ENCODE peak calls at places on chromosomes 12 and 14, in ten cellular contexts. B, L, I, X, T, H, F, S, O and W are unnamed samples.

GRCh38 chr12:130026608-130027176 is 122.9 kb upstream of the TMEM132D start:
- DNase-seq in I (peak), L (no peak), T (no peak), O (peak), S (no peak), X (no peak), H (no peak), B (no peak), F (peak), W (no peak)

GRCh38 chr14:41606249-41607118 is at the start of gene LRFN5:
- DNase-seq in T (peak), O (peak), X (no peak), I (peak), L (peak), H (peak), F (no peak), S (peak), B (peak), W (no peak)

GRCh38 chr12:14784471-14784870 is 18.8 kb downstream of the WBP11 start:
- DNase-seq in I (no peak), X (no peak), T (no peak), H (no peak), B (no peak), L (no peak), S (no peak), F (no peak), O (no peak), W (no peak)

GRCh38 chr12:89351489-89352241 is 636 bp downstream of the DUSP6 start:
- DNase-seq in B (no peak), X (peak), F (peak), T (peak), I (no peak), L (peak), O (no peak), S (peak), H (peak), W (no peak)

GRCh38 chr12:112381421-112381897 is 772 bp downstream of the HECTD4 start:
- DNase-seq in F (no peak), I (peak), O (no peak), T (peak), L (peak), B (no peak), H (no peak), S (no peak), X (no peak), W (no peak)

GRCh38 chr12:94813314-94813713 is 163.0 kb upstream of the TMCC3 start:
- DNase-seq in S (no peak), T (no peak), L (no peak), X (no peak), H (no peak), I (no peak), B (no peak), F (peak), O (peak), W (no peak)

GRCh38 chr12:131189781-131190180 is 236.1 kb downstream of the ADGRD1 start:
- DNase-seq in S (no peak), L (no peak), T (no peak), F (no peak), O (no peak), X (peak), I (no peak), H (no peak), B (no peak), W (no peak)

GRCh38 chr12:109422251-109422650 is 54.8 kb downstream of the KCTD10 start:
- DNase-seq in T (no peak), I (no peak), S (no peak), H (no peak), X (no peak), O (no peak), F (no peak), B (no peak), L (no peak), W (no peak)

GRCh38 chr12:2267624-2268477 is 215.1 kb downstream of the CACNA1C start:
- DNase-seq in H (no peak), B (peak), F (no peak), L (peak), S (peak), O (peak), I (no peak), T (no peak), X (peak), W (no peak)

GRCh38 chr14:104676694-104677505 is 12.5 kb upstream of the INF2 start:
- DNase-seq in B (no peak), F (no peak), L (peak), I (no peak), S (no peak), T (peak), X (peak), H (peak), O (peak), W (no peak)

GRCh38 chr12:82625523-82625922 is 61.2 kb upstream of the TMTC2 start:
- DNase-seq in S (no peak), B (no peak), I (no peak), F (no peak), L (no peak), H (no peak), X (no peak), O (peak), T (no peak), W (no peak)

GRCh38 chr12:107761502-107761904 is 566 bp upstream of the PRDM4 start:
- DNase-seq in I (peak), X (no peak), H (no peak), F (no peak), T (no peak), O (peak), B (no peak), S (peak), L (no peak), W (no peak)

GRCh38 chr12:107760817-107761501 is at the start of gene PRDM4:
- DNase-seq in T (peak), L (peak), S (peak), H (peak), I (peak), O (peak), B (peak), F (peak), X (peak), W (peak)

GRCh38 chr12:107760207-107760816 is 625 bp downstream of the PRDM4 start:
- DNase-seq in H (peak), X (peak), S (peak), B (peak), T (no peak), O (peak), I (peak), L (no peak), F (peak), W (no peak)

GRCh38 chr12:107762874-107763273 is 1.9 kb upstream of the PRDM4 start:
- DNase-seq in S (no peak), F (no peak), L (no peak), H (no peak), T (no peak), O (no peak), X (no peak), B (no peak), I (no peak), W (no peak)

GRCh38 chr12:107759410-107759809 is 1.5 kb downstream of the PRDM4 start:
- DNase-seq in H (no peak), L (no peak), T (no peak), O (no peak), X (no peak), F (peak), B (no peak), S (peak), I (peak), W (peak)
- H3K4me3 ChIP-seq in H (no peak), L (peak), T (peak), O (peak), X (peak), F (peak), B (no peak), S (no peak), I (peak), W (peak)

GRCh38 chr14:55743551-55743950 is 163.5 kb downstream of the KTN1 start:
- DNase-seq in X (no peak), I (no peak), F (no peak), S (no peak), T (no peak), O (no peak), B (no peak), L (no peak), H (no peak), W (no peak)

GRCh38 chr14:55744321-55744720 is 164.3 kb downstream of the KTN1 start:
- DNase-seq in I (no peak), L (no peak), X (no peak), S (no peak), F (no peak), T (no peak), H (no peak), O (no peak), B (no peak), W (no peak)

GRCh38 chr14:55747186-55747585 is 167.2 kb downstream of the KTN1 start:
- DNase-seq in X (no peak), S (no peak), I (no peak), T (no peak), O (no peak), F (no peak), L (no peak), B (no peak), H (no peak), W (no peak)

GRCh38 chr14:55746533-55746932 is 166.5 kb downstream of the KTN1 start:
- DNase-seq in H (no peak), I (no peak), T (no peak), O (no peak), L (no peak), S (peak), X (no peak), F (no peak), B (no peak), W (no peak)

GRCh38 chr14:55745906-55746305 is 165.9 kb downstream of the KTN1 start:
- DNase-seq in O (no peak), I (no peak), F (no peak), B (no peak), H (no peak), T (no peak), S (no peak), L (no peak), X (no peak), W (no peak)
- TF ChIP-seq CTCF in O (no peak), I (no peak), F (no peak), B (no peak), H (no peak), T (no peak), S (no peak), L (no peak), X (no peak), W (no peak)

DNA sequence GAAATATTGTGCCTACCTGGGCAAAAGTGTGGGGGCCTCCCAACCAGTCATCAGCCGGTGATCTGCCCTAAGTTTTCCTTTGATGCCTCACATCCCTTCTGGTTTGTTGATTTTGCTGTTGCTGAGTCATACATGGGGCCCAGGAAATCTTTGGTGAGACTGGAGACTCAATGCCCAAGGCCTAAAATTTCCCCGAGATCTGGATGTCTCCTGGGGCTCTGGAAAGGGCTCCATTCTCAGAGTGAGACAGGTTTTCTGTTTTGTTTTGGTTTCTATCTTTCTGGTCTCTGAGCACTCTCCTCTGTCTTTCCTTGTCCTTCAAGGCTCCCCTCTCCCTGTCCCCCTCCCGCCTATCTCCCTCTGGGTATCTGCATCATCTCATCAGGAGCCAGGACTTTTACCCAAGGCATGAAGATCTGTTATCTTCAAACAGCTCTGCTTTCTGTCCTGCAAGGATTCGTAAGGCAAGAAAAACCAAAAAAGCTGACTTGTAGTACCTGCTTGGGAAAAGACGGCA is 152.8 kb upstream of the MAX start:
- DNase-seq in I (no peak), T (no peak), S (peak), L (no peak), H (no peak), B (no peak), F (peak), O (no peak), X (no peak), W (no peak)
- H3K4me3 ChIP-seq in I (no peak), T (no peak), S (no peak), L (no peak), H (no peak), B (no peak), F (no peak), O (peak), X (no peak), W (no peak)

GRCh38 chr12:116532428-116532827 is 26.8 kb upstream of the MAP1LC3B2 start:
- DNase-seq in O (no peak), F (no peak), T (no peak), H (no peak), S (no peak), X (no peak), B (no peak), I (no peak), L (no peak), W (no peak)
- TF ChIP-seq CTCF in O (peak), F (peak), T (no peak), H (no peak), S (no peak), X (no peak), B (no peak), I (peak), L (no peak), W (no peak)

GRCh38 chr12:19443585-19443984 is 4.3 kb downstream of the AEBP2 start:
- DNase-seq in O (no peak), L (no peak), T (no peak), F (no peak), H (no peak), S (no peak), X (no peak), B (no peak), I (no peak), W (no peak)
- H3K4me3 ChIP-seq in O (peak), L (no peak), T (no peak), F (no peak), H (no peak), S (no peak), X (peak), B (no peak), I (no peak), W (no peak)

GRCh38 chr14:99744199-99744872 is 48.9 kb upstream of the EML1 start:
- DNase-seq in X (no peak), B (no peak), I (no peak), H (no peak), O (peak), S (no peak), L (no peak), F (no peak), T (no peak), W (peak)
- TF ChIP-seq CTCF in X (no peak), B (no peak), I (peak), H (no peak), O (peak), S (no peak), L (no peak), F (no peak), T (no peak), W (peak)

DNA sequence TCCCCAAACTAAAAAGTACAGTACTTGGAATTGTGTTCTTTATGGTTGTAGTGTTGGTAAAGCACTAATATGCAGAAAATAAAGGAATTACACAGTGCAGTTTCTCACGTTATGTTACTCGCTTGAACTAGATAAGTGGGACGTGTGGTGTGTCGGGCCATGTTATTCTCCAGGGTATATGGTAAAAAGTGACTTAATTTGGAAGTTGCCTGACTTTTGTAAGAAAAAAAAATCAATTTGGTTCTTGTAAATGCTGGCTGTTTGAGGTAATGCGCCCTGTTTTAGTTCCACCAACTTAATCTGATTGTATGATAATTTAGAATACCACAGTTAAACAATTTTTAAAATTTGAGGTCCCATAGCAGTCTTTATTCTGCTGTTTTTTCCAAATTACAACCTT is 4.1 kb downstream of the ARF6 start:
- DNase-seq in S (no peak), I (no peak), T (no peak), H (no peak), L (no peak), B (no peak), O (no peak), X (no peak), F (no peak), W (no peak)
- H3K4me3 ChIP-seq in S (no peak), I (peak), T (peak), H (no peak), L (peak), B (no peak), O (peak), X (peak), F (peak), W (peak)